ENCODE peak calls at places on chromosomes 11 and 22, in four cellular contexts. M is mesothelial cell of epicardium, I is bronchial epithelial cell, N is kidney. E is an unnamed sample.

GRCh38 chr11:67271548-67272284 is 5.4 kb downstream of the GRK2 start:
- DNase-seq in M (no peak), N (peak), I (no peak), E (peak)

GRCh38 chr22:45580703-45581381 is 78.2 kb downstream of the FBLN1 start:
- DNase-seq in M (peak), I (no peak), N (peak), E (no peak)

GRCh38 chr11:35143509-35144102 is 4.6 kb downstream of the CD44 start:
- DNase-seq in N (no peak), M (no peak), I (peak), E (no peak)

GRCh38 chr22:30861688-30862552 is 106.7 kb downstream of the MORC2 start:
- DNase-seq in M (no peak), I (no peak), N (peak), E (peak)

GRCh38 chr11:42524534-42525227 is 787.1 kb upstream of the API5 start:
- DNase-seq in M (peak), I (peak), N (no peak), E (no peak)

GRCh38 chr11:15841898-15842297 is 514.4 kb downstream of the SOX6 start:
- DNase-seq in M (no peak), I (peak), N (no peak), E (no peak)

GRCh38 chr22:46113910-46114517 is 36.3 kb upstream of the PPARA start:
- DNase-seq in N (no peak), M (no peak), I (no peak), E (no peak)

GRCh38 chr11:68160100-68160695 is 39.0 kb upstream of the CHKA start:
- DNase-seq in N (no peak), I (no peak), M (no peak), E (no peak)

GRCh38 chr11:71951741-71952310 is 23.0 kb downstream of the RNF121 start:
- DNase-seq in N (no peak), I (no peak), M (no peak), E (no peak)

GRCh38 chr11:74055938-74056337 is 47.1 kb upstream of the UCP3 start:
- DNase-seq in I (peak), M (no peak), N (no peak), E (no peak)

GRCh38 chr22:38570841-38571364 is 920 bp upstream of the DMC1 start:
- DNase-seq in I (no peak), N (peak), M (peak), E (no peak)
- TF ChIP-seq CTCF in I (no peak), N (no peak), M (no peak), E (no peak)

DNA sequence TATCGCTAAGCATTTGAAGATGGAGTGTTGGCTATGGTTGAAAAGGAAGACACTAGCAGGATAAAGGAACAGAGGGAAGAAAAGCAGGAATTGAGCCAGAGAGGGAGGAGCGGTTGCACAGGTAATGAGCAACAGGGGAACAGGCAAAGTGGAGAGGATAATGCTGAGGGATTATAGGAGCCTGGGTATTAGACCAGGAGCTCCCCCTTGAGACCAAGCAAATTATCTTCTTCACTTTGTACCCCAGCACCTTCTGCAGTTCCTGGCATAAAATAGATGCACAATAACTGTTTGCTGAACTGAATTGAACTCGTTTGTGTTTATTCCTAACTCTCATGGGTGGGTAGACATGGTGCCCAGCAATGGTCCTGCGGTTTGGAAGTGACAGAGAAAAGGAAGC is 54.6 kb upstream of the OR5P2 start:
- DNase-seq in N (no peak), M (no peak), I (peak), E (no peak)
- TF ChIP-seq CTCF in N (no peak), M (no peak), I (peak), E (no peak)

GRCh38 chr22:38843716-38844660 is at the start of gene NPTXR:
- DNase-seq in I (no peak), M (peak), N (no peak), E (peak)

GRCh38 chr22:38844661-38845367 is 986 bp upstream of the NPTXR start:
- DNase-seq in I (no peak), M (no peak), N (no peak), E (no peak)

GRCh38 chr22:38841635-38842034 is 2.2 kb downstream of the NPTXR start:
- DNase-seq in M (no peak), I (no peak), N (no peak), E (no peak)

GRCh38 chr22:38842512-38843200 is 1.2 kb downstream of the NPTXR start:
- DNase-seq in N (no peak), M (no peak), I (no peak), E (no peak)

GRCh38 chr22:38843201-38843715 is 570 bp downstream of the NPTXR start:
- DNase-seq in M (peak), I (peak), N (no peak), E (peak)
- TF ChIP-seq CTCF in M (no peak), I (peak), N (peak), E (no peak)

GRCh38 chr11:121534131-121535093 is 81.6 kb upstream of the SORL1-AS1 start:
- DNase-seq in N (no peak), I (peak), M (no peak), E (no peak)
- TF ChIP-seq CTCF in N (peak), I (peak), M (no peak), E (no peak)

GRCh38 chr11:45677811-45678515 is 12.5 kb upstream of the CHST1 start:
- DNase-seq in I (no peak), N (peak), M (no peak), E (no peak)

GRCh38 chr11:45674481-45675190 is 9.2 kb upstream of the CHST1 start:
- DNase-seq in N (peak), I (no peak), M (no peak), E (no peak)

GRCh38 chr11:45676522-45677095 is 11.2 kb upstream of the CHST1 start:
- DNase-seq in N (peak), I (no peak), M (no peak), E (no peak)

GRCh38 chr11:45675646-45676045 is 10.2 kb upstream of the CHST1 start:
- DNase-seq in N (peak), M (no peak), I (no peak), E (no peak)

GRCh38 chr11:45678962-45679361 is 13.5 kb upstream of the CHST1 start:
- DNase-seq in N (peak), M (no peak), I (no peak), E (no peak)
- TF ChIP-seq CTCF in N (no peak), M (no peak), I (no peak), E (no peak)

GRCh38 chr22:29727248-29727551 is 7.4 kb downstream of the CABP7 start:
- DNase-seq in I (no peak), M (no peak), N (no peak), E (no peak)
- TF ChIP-seq CTCF in I (peak), M (no peak), N (no peak), E (no peak)

GRCh38 chr11:62241095-62241494 is 944 bp upstream of the SCGB1D2 start:
- DNase-seq in N (no peak), M (no peak), I (no peak), E (no peak)

GRCh38 chr11:62242021-62242420 is at the start of gene SCGB1D2:
- DNase-seq in M (no peak), N (peak), I (peak), E (no peak)

DNA sequence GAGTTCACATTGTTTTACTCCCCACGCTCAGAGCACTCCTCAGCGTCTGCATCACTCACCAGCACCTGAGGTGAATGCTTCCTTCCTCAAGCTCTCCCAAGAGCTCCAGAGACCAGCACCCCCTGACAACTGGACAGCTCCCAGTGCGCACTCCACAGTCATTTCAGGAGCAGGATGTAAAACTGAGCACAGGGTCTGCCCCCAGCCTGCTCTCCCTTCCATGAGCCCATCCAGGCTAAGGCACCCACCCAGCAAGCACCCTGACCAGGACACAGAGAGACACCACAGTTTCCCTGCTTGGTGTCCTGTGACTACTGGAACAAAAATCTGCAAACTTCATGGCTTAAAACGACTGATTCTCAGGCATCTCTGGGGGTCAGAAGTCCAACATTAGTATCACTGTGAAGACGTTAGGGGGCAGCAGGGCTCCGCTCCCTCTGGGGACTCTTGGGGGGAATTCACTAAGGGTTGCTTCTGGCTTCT is 3.3 kb downstream of the SCGB1D2 start:
- DNase-seq in I (peak), N (no peak), M (peak), E (no peak)
- TF ChIP-seq CTCF in I (no peak), N (no peak), M (no peak), E (no peak)

GRCh38 chr22:47592791-47593190 is 830.3 kb downstream of the TBC1D22A start:
- DNase-seq in I (no peak), N (no peak), M (no peak), E (no peak)

GRCh38 chr22:47591709-47592108 is 829.3 kb downstream of the TBC1D22A start:
- DNase-seq in M (no peak), N (no peak), I (no peak), E (no peak)

GRCh38 chr22:47593291-47593690 is 830.8 kb downstream of the TBC1D22A start:
- DNase-seq in N (no peak), I (no peak), M (no peak), E (no peak)

GRCh38 chr22:47595122-47595521 is 832.7 kb downstream of the TBC1D22A start:
- DNase-seq in I (no peak), M (no peak), N (no peak), E (no peak)

GRCh38 chr22:47593911-47594311 is 831.5 kb downstream of the TBC1D22A start:
- DNase-seq in M (no peak), N (no peak), I (no peak), E (no peak)
- TF ChIP-seq CTCF in M (no peak), N (no peak), I (no peak), E (no peak)

DNA sequence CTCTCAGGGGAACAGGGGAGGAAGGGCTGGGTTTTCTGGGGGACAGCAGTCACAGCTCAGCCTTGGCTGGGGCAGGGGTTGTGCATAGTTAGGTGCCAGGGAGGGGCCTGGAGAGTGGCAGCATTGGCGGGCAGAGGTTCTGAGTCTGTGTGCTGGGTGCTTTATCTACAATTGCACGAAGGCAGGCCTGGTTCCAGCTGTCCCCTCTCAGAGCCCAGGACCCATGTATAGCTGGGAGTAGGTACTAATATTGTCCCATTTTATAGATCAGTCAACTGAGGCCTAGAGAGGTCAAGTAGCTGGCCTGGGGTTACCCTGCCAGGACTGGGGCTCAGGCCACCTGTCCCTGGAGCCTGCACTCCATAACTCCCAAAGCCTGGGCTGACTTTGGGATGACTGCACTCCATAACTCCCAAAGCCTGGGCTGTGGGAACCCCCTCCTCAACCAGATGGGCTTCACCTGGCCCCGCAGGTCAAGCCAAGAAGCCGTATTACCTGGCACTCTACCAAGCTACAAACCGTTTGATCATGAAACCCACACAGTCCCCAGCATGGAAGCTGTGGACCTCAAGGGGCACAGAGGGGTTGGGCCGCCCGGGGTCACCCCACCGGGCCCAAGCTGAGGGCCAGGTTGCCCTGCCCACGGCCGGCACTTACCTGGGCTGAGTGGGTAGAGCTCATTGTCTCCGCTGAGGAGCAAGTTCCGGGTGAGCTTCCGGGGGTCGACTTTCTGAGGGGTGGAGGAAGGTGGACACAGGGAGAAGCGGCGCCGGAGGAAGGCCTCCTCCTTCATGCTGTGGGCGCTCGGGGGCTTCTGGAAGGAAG is 36.5 kb downstream of the OSBPL5 start:
- DNase-seq in N (peak), I (no peak), M (no peak), E (no peak)
- TF ChIP-seq CTCF in N (no peak), I (no peak), M (no peak), E (no peak)

E was measured in activated B cell treated with CpG ODN at 0.5 μM for 24 hours.